ENCODE peak calls at places on chromosomes 5 and 9, in nine cellular contexts. N is A549, O is GM12878, C is stomach, F is Peyer's patch, W is breast epithelium, R is sigmoid colon, A is IMR-90, L is HCT116. Y is an unnamed sample.

GRCh38 chr9:135820661-135821060 is 86.7 kb downstream of the CAMSAP1 start:
- DNase-seq in N (no peak), O (no peak), C (peak; percentile 11), F (no peak), W (peak; percentile 38), R (no peak), A (no peak), L (no peak), Y (no peak)

GRCh38 chr5:151703227-151703626 is 16.5 kb upstream of the SPARC start:
- DNase-seq in N (no peak), O (peak; percentile 70), C (no peak), F (no peak), W (no peak), R (no peak), A (no peak), L (no peak), Y (no peak)

GRCh38 chr9:134220311-134220710 is 55.9 kb upstream of the RNU6ATAC start:
- DNase-seq in N (no peak), O (no peak), C (no peak), F (no peak), W (no peak), R (peak; percentile 39), A (no peak), L (no peak), Y (peak; percentile 17)

GRCh38 chr5:137206030-137206715 is 293.0 kb downstream of the SPOCK1 start:
- DNase-seq in N (no peak), O (no peak), C (peak; percentile 35), F (no peak), W (no peak), R (no peak), A (peak; percentile 35), L (no peak), Y (no peak)

GRCh38 chr5:146130440-146131045 is 25.2 kb upstream of the PLAC8L1 start:
- DNase-seq in N (no peak), O (no peak), C (no peak), F (no peak), W (no peak), R (no peak), A (peak; percentile 53), L (no peak), Y (no peak)

GRCh38 chr5:171092194-171092593 is 216.9 kb upstream of the TLX3 start:
- DNase-seq in N (no peak), O (no peak), C (no peak), F (no peak), W (no peak), R (no peak), A (peak; percentile 68), L (peak; percentile 19), Y (no peak)

GRCh38 chr5:135596364-135596763 is 17.6 kb upstream of the CXCL14 start:
- DNase-seq in N (no peak), O (no peak), C (no peak), F (no peak), W (no peak), R (no peak), A (no peak), L (no peak), Y (peak; percentile 24)

GRCh38 chr5:123132330-123132729 is 43.3 kb downstream of the PRDM6 start:
- DNase-seq in N (no peak), O (no peak), C (no peak), F (no peak), W (no peak), R (no peak), A (peak; percentile 18), L (no peak), Y (no peak)

GRCh38 chr5:22852807-22853670 is at the start of gene CDH12:
- DNase-seq in N (no peak), O (no peak), C (no peak), F (no peak), W (peak; percentile 43), R (no peak), A (no peak), L (no peak), Y (peak; percentile 67)

GRCh38 chr5:158380661-158381060 is 521.7 kb upstream of the CLINT1 start:
- DNase-seq in N (no peak), O (no peak), C (no peak), F (no peak), W (no peak), R (no peak), A (no peak), L (no peak), Y (no peak)

GRCh38 chr9:98445576-98445975 is 190.1 kb upstream of the TBC1D2 start:
- DNase-seq in N (no peak), O (no peak), C (no peak), F (no peak), W (no peak), R (no peak), A (no peak), L (no peak), Y (no peak)

GRCh38 chr9:97470076-97470475 is 31.4 kb upstream of the TMOD1 start:
- DNase-seq in N (no peak), O (no peak), C (no peak), F (no peak), W (no peak), R (no peak), A (no peak), L (peak; percentile 7), Y (no peak)

GRCh38 chr5:148499461-148499860 is 115.7 kb downstream of the FBXO38 start:
- DNase-seq in N (no peak), O (no peak), C (no peak), F (no peak), W (no peak), R (no peak), A (peak; percentile 15), L (no peak), Y (no peak)

GRCh38 chr9:110936719-110937452 is 101.4 kb downstream of the LPAR1 start:
- DNase-seq in N (no peak), O (no peak), C (no peak), F (no peak), W (no peak), R (no peak), A (peak; percentile 87), L (no peak), Y (no peak)

DNA sequence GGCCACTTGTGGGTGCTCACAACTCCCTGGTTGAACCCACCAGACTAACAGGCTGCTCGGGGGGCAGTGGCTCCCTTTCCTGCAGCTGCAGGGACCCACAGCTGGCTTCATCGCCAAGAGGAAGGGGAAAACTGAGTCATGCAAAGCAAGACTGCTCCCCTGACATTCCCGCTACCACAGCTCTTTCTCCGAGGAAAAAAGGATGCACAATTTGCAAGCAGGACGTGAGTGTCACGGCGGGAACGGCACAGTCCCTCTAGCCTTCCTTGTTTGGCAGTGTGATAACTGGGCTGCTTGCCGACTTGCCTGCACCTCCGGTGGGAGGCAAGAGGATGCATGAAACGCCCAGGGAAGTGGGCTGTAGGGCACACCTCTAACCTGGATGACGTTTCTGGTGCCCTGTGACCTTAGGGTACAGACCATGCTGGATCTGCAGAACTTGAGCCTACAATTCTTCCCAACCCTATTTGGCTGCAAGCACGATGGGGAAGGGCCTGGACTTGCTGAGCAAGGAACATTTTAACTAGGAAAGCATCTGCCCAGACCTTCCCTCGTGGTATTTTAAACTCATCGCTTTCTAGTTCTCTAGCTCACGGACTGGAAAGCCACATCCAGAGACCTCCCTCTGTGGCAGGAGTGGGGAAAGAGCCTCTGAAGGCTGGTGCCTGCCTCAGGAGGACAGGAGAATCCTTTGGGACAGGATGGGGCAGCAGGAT is 7.8 kb downstream of the SH3PXD2B start:
- DNase-seq in N (no peak), O (no peak), C (no peak), F (peak; percentile 45), W (no peak), R (no peak), A (no peak), L (no peak), Y (peak; percentile 49)
- H3K27ac ChIP-seq in N (no peak overlapping the region), O (no peak overlapping the region), C (peak overlapping the region; percentile 57), F (no peak overlapping the region), W (peak overlapping the region; percentile 78), R (peak overlapping the region; percentile 84), A (no peak overlapping the region), L (no peak overlapping the region), Y (no peak overlapping the region)

DNA sequence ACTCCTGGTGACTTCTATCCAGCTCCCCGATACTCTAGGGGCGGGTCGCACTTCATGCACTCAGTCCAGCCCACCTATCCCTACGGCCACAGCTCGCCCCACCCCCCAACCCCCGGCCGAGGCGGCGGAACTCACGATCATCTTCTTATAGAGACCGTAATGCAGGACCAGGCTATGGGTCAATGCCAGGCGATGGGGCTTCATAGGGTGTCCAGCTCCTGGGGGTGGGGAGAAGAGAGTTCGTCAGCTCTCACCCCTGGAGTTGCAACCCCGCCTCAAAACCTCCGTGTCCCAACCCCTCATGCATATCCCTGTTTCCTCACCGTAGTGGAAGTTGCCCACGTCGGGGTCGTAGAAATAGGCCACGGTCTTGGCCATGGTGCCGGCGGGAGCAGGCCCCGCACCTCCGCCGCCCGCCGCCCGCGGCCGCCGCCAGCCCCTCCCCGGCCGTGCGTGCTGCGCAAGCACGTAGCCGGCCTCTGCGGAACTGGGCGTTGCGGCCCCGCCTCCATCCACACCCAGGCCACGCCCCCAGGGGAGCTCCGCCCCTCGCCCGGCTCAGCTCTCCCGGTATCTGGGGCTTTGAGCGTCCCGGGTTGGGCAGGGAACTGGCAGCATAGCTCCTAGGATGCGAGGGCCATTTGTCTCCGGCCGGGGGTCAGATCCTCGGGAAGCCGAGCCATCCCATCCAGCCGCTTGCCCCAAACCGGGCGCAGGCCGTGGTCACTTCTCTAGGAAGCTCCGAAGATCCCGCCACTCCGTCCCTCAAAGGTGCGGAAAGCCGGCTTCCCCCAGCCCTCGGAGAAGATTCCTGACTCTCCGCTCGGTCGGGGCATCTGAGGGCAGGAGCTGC is at the start of the genes HDAC3 and RELL2:
- DNase-seq in N (peak; percentile 93), O (no peak), C (peak; percentile 96), F (peak; percentile 98), W (peak; percentile 96), R (peak; percentile 96), A (peak; percentile 83), L (peak; percentile 68), Y (peak; percentile 99)
- TF ChIP-seq POLR2A in N (peak; percentile 94), O (peak; percentile 72), C (peak; percentile 6), F (peak; percentile 67), W (no peak), R (no peak), A (peak; percentile 80), L (peak; percentile 67), Y (peak; percentile 50)

GRCh38 chr5:178589180-178590140 is 733 bp downstream of the COL23A1 start:
- DNase-seq in N (no peak), O (no peak), C (no peak), F (no peak), W (no peak), R (no peak), A (peak; percentile 11), L (no peak), Y (peak; percentile 81)
- TF ChIP-seq CTCF in N (no peak), O (no peak), C (no peak), F (no peak), W (no peak), R (no peak), A (peak; percentile 20), L (no peak), Y (no peak)

DNA sequence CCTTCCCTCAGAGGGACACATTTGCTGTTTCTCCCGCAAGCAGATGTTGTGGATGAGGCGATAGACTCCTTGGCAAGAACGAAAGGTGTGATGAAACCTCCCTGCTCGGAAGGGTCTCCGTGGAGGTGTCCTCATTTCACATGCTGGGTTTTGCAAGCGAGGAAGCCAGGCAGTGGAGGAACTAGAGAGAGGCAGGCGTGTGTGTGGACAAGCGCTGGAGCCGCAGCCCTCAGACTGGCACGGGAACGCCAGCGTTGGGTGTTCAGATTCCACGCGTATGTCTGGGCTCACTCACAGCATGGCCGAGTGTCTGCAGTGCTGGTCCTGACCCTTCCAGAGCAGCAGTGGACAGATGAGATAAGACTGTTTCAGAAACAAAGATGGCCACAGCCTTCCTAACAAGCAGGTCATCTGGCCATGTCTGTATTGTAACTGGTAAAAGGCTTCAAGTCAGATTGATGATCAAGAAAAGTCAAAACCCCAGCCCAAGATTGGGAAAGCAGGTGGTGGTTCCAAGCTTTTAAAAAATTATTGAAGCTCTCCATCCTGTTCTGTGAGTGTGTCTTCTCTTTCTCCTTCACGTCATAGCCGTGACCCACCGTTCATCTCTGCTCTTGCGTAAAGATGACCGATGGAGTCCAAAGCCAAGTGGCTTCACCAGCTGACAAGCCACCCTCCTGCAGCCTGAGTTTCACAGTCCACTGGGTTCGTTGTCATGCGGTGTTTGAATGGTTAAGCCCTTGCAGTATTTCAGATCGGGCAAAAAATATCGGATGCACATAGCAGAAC is 34.9 kb upstream of the NCS1 start:
- DNase-seq in N (no peak), O (no peak), C (no peak), F (no peak), W (no peak), R (no peak), A (no peak), L (no peak), Y (peak; percentile 80)
- H3K27ac ChIP-seq in N (no peak overlapping the region), O (no peak overlapping the region), C (no peak overlapping the region), F (peak overlapping the region; percentile 32), W (no peak overlapping the region), R (peak overlapping the region; percentile 90), A (peak overlapping the region; percentile 3), L (no peak overlapping the region), Y (no peak overlapping the region)

Y was measured in spleen.